ENCODE peak calls at places on chromosomes 7 and 10, in ten cellular contexts. I, J, A, F, Z, U, X, S, Q and R are unnamed samples.

GRCh38 chr7:129948877-129949291 is 3.9 kb downstream of the UBE2H start:
- DNase-seq in I (peak; percentile 92), J (peak; percentile 87), A (peak; percentile 89), F (peak; percentile 93), Z (peak; percentile 95), U (peak; percentile 88), X (peak; percentile 94), S (peak; percentile 87), Q (peak; percentile 95), R (peak; percentile 91)

GRCh38 chr7:12684733-12685132 is 2.7 kb upstream of the ARL4A start:
- DNase-seq in I (no peak), J (no peak), A (no peak), F (no peak), Z (no peak), U (no peak), X (no peak), S (no peak), Q (no peak), R (no peak)

GRCh38 chr10:98384531-98385133 is 30.4 kb downstream of the PYROXD2 start:
- DNase-seq in I (no peak), J (no peak), A (no peak), F (no peak), Z (no peak), U (no peak), X (no peak), S (no peak), Q (no peak), R (no peak)

GRCh38 chr7:137628211-137628610 is 218.6 kb downstream of the DGKI start:
- DNase-seq in I (no peak), J (no peak), A (no peak), F (no peak), Z (no peak), U (no peak), X (no peak), S (no peak), Q (no peak), R (no peak)

GRCh38 chr10:1476106-1476803 is 261.1 kb downstream of the ADARB2 start:
- DNase-seq in I (no peak), J (no peak), A (no peak), F (no peak), Z (no peak), U (no peak), X (no peak), S (no peak), Q (peak; percentile 53), R (no peak)

GRCh38 chr7:34756025-34756437 is 98.0 kb downstream of the NPSR1 start:
- DNase-seq in I (no peak), J (no peak), A (no peak), F (no peak), Z (no peak), U (no peak), X (no peak), S (no peak), Q (no peak), R (no peak)

GRCh38 chr10:110802551-110803238 is 69.0 kb upstream of the PDCD4 start:
- DNase-seq in I (peak; percentile 76), J (peak; percentile 70), A (peak; percentile 81), F (peak; percentile 74), Z (peak; percentile 83), U (peak; percentile 60), X (peak; percentile 78), S (peak; percentile 81), Q (no peak), R (peak; percentile 63)

GRCh38 chr10:131915990-131916766 is 15.4 kb downstream of the PPP2R2D start:
- DNase-seq in I (no peak), J (no peak), A (no peak), F (no peak), Z (no peak), U (no peak), X (no peak), S (no peak), Q (no peak), R (no peak)

GRCh38 chr10:10208156-10208555 is 809.5 kb upstream of the CELF2 start:
- DNase-seq in I (no peak), J (no peak), A (no peak), F (no peak), Z (peak; percentile 80), U (no peak), X (no peak), S (no peak), Q (no peak), R (no peak)

GRCh38 chr10:10211409-10211808 is 806.3 kb upstream of the CELF2 start:
- DNase-seq in I (no peak), J (no peak), A (no peak), F (no peak), Z (no peak), U (no peak), X (no peak), S (no peak), Q (no peak), R (no peak)

GRCh38 chr10:10207538-10207937 is 810.1 kb upstream of the CELF2 start:
- DNase-seq in I (no peak), J (no peak), A (no peak), F (no peak), Z (no peak), U (no peak), X (no peak), S (no peak), Q (no peak), R (no peak)

GRCh38 chr10:10213237-10213636 is 804.4 kb upstream of the CELF2 start:
- DNase-seq in I (no peak), J (no peak), A (no peak), F (no peak), Z (no peak), U (peak; percentile 20), X (no peak), S (no peak), Q (no peak), R (no peak)

DNA sequence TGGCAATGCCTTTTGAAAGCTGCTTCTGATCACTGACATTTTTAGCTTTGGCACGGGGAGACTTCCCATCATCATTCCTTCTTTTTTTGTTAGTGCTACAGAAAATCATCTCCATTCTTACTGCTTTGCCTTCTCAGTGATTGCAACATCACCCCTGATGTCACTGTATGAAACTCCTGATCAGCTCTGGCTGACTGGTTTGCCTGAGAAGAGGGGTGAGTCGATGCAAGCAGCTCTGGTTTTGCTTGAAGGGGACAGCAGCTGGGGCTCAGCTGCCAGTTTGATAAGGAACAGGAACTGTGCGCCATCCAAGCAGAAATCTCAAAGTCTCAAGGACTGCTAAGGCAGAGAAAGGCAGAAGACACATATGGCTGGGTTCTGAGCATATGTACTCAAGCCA is 808.5 kb upstream of the CELF2 start:
- DNase-seq in I (peak; percentile 64), J (peak; percentile 16), A (peak; percentile 25), F (peak; percentile 59), Z (peak; percentile 88), U (peak; percentile 53), X (peak; percentile 18), S (no peak), Q (no peak), R (no peak)
- H3K4me3 ChIP-seq in I (no peak overlapping the region), J (no peak overlapping the region), A (no peak overlapping the region), F (no peak overlapping the region), Z (no peak overlapping the region), U (no peak overlapping the region), X (no peak overlapping the region), S (no peak overlapping the region), Q (no peak overlapping the region), R (no peak overlapping the region)

GRCh38 chr10:127417031-127417430 is 132.1 kb upstream of the NPS start:
- DNase-seq in I (no peak), J (no peak), A (no peak), F (no peak), Z (no peak), U (no peak), X (no peak), S (no peak), Q (no peak), R (no peak)

GRCh38 chr10:127420138-127420684 is 128.9 kb upstream of the NPS start:
- DNase-seq in I (no peak), J (no peak), A (no peak), F (no peak), Z (no peak), U (no peak), X (no peak), S (no peak), Q (no peak), R (no peak)

GRCh38 chr10:127415901-127416630 is 133.0 kb upstream of the NPS start:
- DNase-seq in I (no peak), J (no peak), A (no peak), F (no peak), Z (no peak), U (no peak), X (no peak), S (no peak), Q (peak; percentile 89), R (no peak)

GRCh38 chr10:127418536-127419168 is 130.5 kb upstream of the NPS start:
- DNase-seq in I (no peak), J (no peak), A (no peak), F (no peak), Z (no peak), U (no peak), X (no peak), S (no peak), Q (no peak), R (peak; percentile 59)

DNA sequence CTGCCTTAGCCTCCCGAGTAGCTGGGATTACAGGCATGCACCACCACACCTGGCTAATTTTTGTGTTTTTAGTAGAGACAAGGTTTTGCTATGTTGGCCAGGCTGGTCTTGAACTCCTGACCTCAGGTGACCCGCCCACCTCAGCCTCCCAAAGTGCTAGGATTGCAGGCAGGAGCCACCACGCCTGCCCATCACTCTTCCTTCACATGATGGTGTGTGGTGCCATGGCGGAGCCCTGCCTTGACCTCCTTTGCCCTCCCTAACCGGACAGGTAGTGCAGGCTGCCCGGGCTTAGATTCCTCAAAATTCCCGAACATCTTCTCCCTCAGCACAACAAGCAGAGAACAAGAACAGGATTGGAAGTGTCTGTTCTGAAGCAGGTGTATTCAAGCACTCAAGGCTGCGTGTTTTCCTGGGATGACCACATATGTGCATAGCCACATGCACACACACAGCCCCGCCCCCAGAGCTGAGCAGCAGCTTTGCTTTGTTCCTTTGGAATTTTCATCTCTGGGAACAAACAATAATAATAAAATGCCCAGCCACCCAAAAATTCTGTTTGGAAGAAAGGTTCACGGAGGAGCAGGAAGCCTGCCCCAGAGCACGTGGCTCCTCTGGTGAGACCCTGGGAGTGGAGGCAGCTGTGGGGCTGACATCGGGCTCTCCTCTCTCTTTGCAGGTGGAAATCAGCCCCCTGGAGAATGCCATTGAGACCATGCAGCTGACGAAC is 131.3 kb upstream of the NPS start:
- DNase-seq in I (no peak), J (no peak), A (no peak), F (no peak), Z (no peak), U (no peak), X (no peak), S (no peak), Q (no peak), R (no peak)
- H3K36me3 ChIP-seq in I (peaks cover 44% of the 10 kb centered on the region), J (no peaks in the 10 kb centered on the region), A (peaks cover 60% of the 10 kb centered on the region), F (no peaks in the 10 kb centered on the region), Z (no peaks in the 10 kb centered on the region), U (no peaks in the 10 kb centered on the region), X (no peaks in the 10 kb centered on the region), S (peaks cover 5% of the 10 kb centered on the region), Q (no peaks in the 10 kb centered on the region), R (peaks cover 41% of the 10 kb centered on the region)

DNA sequence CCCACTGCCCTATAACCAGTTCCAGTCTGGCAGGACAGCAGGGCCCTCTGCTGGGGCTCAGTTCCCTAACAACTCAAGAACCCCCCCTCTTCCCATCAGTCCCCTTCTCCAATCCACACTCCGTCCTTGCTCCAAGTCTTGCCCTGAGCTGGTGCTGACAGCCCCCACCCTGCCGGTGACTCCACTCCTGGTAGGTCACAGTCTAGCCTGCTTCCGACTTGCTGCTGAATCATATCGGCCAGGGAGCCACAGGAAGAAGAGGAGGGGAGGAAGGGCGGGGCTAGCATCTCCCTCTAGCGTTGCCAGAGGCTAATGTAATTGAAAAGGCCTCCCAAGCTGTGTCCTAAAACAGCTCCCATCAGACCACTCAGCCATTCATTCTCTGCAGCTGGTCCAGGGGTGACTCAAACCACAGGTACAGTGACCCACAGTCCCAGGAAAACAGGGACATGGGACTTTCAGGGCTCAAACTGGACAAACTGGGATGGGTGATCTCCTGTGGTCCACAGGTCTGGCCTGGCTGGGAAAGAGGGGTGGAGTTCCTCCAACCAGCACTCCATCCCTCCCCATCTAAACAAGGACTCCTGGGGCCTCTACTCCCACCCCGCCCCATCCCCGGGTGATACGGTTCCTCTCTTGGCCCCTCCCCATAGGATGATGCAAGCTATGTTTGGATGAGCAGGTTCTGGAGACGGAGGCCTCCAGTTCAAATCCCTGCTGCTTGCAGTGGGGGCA is 158.8 kb downstream of the SH3PXD2A start:
- DNase-seq in I (no peak), J (no peak), A (peak; percentile 93), F (peak; percentile 63), Z (peak; percentile 89), U (peak; percentile 51), X (peak; percentile 77), S (no peak), Q (peak; percentile 72), R (peak; percentile 58)
- TF ChIP-seq CTCF in I (no peak), J (peak; percentile 45), A (peak; percentile 52), F (no peak), Z (peak; percentile 68), U (peak; percentile 67), X (peak; percentile 15), S (no peak), Q (peak; percentile 54), R (peak; percentile 54)

DNA sequence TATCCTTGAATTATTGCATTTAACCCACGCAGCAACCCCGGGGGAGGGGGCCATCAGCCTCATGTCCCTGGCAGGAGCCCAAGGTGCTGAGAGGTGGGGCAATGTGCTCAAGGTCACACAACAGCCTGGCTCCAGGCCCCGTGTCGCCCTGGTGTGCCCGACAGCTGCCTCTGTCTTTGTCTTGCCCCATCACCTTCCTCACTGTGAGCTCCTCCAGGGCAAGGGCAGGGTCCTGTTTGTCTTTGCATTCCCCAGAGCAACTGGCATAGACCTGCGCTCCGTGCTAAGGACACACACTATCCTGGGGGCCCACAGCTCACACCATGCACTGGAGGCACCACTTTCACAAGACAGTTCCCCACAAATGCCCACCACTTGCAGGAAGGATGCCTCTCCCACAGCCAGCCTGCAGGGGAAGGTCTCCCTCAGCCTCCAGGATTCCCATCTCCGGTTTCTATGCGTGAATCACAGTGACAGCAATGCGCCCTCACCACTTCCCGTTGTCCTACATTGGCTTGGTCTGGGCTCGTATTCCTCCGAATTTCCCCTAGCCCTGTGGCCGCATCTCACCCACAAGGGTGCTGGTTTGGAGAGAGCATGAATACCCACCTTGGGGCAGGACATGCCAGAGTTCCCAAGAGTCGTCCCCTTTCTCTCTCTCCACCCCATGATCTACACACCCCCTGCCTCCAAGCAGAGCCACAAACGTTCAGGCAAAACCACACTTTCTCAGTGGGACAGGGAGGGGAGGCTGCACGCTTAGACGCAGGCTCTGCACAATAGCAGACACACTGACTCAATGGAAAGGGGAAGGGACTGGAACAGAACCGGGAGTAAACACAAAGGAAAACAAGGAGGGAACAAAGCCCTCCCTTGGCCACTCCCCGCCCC is 10.3 kb downstream of the ITPRIP start:
- DNase-seq in I (peak; percentile 72), J (no peak), A (peak; percentile 86), F (peak; percentile 44), Z (peak; percentile 82), U (no peak), X (no peak), S (no peak), Q (peak; percentile 91), R (peak; percentile 66)
- H3K4me3 ChIP-seq in I (peak overlapping the region; percentile 37), J (peak overlapping the region; percentile 26), A (no peak overlapping the region), F (peak overlapping the region; percentile 18), Z (no peak overlapping the region), U (no peak overlapping the region), X (no peak overlapping the region), S (no peak overlapping the region), Q (peak overlapping the region; percentile 40), R (peak overlapping the region; percentile 40)